ENCODE peak calls at places on chromosomes 16 and 17, in nine cellular contexts. One of them, this sample, is unnamed.

GRCh38 chr17:31566247-31566991 is 174.9 kb downstream of the RAB11FIP4 start:
- DNase-seq in sigmoid colon: no peak
- DNase-seq in uterus: no peak
- DNase-seq in PC-9: no peak
- DNase-seq in fibroblast of lung: no peak
- DNase-seq in body of pancreas: no peak
- DNase-seq in GM23338: no peak
- DNase-seq in cardiac muscle cell: no peak
- DNase-seq in A673: no peak
- DNase-seq in this sample: no peak

GRCh38 chr16:28925386-28926228 is 569 bp upstream of the RABEP2 start:
- DNase-seq in body of pancreas: peak; percentile 67
- DNase-seq in A673: peak; percentile 79
- DNase-seq in PC-9: peak; percentile 71
- DNase-seq in uterus: peak; percentile 77
- DNase-seq in sigmoid colon: peak; percentile 87
- DNase-seq in cardiac muscle cell: peak; percentile 87
- DNase-seq in GM23338: peak; percentile 83
- DNase-seq in fibroblast of lung: peak; percentile 81
- DNase-seq in this sample: peak; percentile 59

GRCh38 chr16:83968891-83969672 is 1.0 kb downstream of the NECAB2 start:
- DNase-seq in A673: no peak
- DNase-seq in PC-9: no peak
- DNase-seq in fibroblast of lung: no peak
- DNase-seq in GM23338: peak; percentile 62
- DNase-seq in body of pancreas: no peak
- DNase-seq in sigmoid colon: no peak
- DNase-seq in cardiac muscle cell: no peak
- DNase-seq in uterus: no peak
- DNase-seq in this sample: no peak

GRCh38 chr17:64785050-64785449 is 122.9 kb upstream of the SMURF2 start:
- DNase-seq in A673: no peak
- DNase-seq in GM23338: no peak
- DNase-seq in fibroblast of lung: no peak
- DNase-seq in uterus: peak; percentile 10
- DNase-seq in sigmoid colon: peak; percentile 63
- DNase-seq in body of pancreas: peak; percentile 8
- DNase-seq in cardiac muscle cell: no peak
- DNase-seq in PC-9: no peak
- DNase-seq in this sample: no peak

GRCh38 chr17:44850025-44850424 is 2.3 kb downstream of the HIGD1B start:
- DNase-seq in PC-9: no peak
- DNase-seq in cardiac muscle cell: no peak
- DNase-seq in body of pancreas: no peak
- DNase-seq in GM23338: no peak
- DNase-seq in uterus: no peak
- DNase-seq in fibroblast of lung: no peak
- DNase-seq in A673: no peak
- DNase-seq in sigmoid colon: no peak
- DNase-seq in this sample: no peak

GRCh38 chr16:22320572-22321339 is 23.5 kb downstream of the POLR3E start:
- DNase-seq in fibroblast of lung: no peak
- DNase-seq in A673: no peak
- DNase-seq in cardiac muscle cell: no peak
- DNase-seq in PC-9: no peak
- DNase-seq in body of pancreas: peak; percentile 4
- DNase-seq in sigmoid colon: no peak
- DNase-seq in GM23338: no peak
- DNase-seq in uterus: no peak
- DNase-seq in this sample: no peak

GRCh38 chr16:77336637-77337036 is 98.2 kb downstream of the ADAMTS18 start:
- DNase-seq in A673: no peak
- DNase-seq in sigmoid colon: no peak
- DNase-seq in body of pancreas: no peak
- DNase-seq in GM23338: peak; percentile 46
- DNase-seq in uterus: no peak
- DNase-seq in PC-9: no peak
- DNase-seq in cardiac muscle cell: no peak
- DNase-seq in fibroblast of lung: no peak
- DNase-seq in this sample: peak; percentile 21

GRCh38 chr16:48158296-48158695 is 2.5 kb upstream of the ABCC12 start:
- DNase-seq in sigmoid colon: no peak
- DNase-seq in PC-9: peak; percentile 88
- DNase-seq in uterus: no peak
- DNase-seq in GM23338: no peak
- DNase-seq in body of pancreas: no peak
- DNase-seq in cardiac muscle cell: no peak
- DNase-seq in fibroblast of lung: peak; percentile 43
- DNase-seq in A673: no peak
- DNase-seq in this sample: peak; percentile 55

GRCh38 chr16:67462279-67462655 is 18.7 kb downstream of the ATP6V0D1 start:
- DNase-seq in fibroblast of lung: no peak
- DNase-seq in GM23338: no peak
- DNase-seq in body of pancreas: no peak
- DNase-seq in A673: no peak
- DNase-seq in sigmoid colon: no peak
- DNase-seq in PC-9: no peak
- DNase-seq in cardiac muscle cell: no peak
- DNase-seq in uterus: no peak
- DNase-seq in this sample: no peak

GRCh38 chr16:86893513-86893912 is 315.2 kb downstream of the FOXL1 start:
- DNase-seq in uterus: no peak
- DNase-seq in body of pancreas: no peak
- DNase-seq in PC-9: no peak
- DNase-seq in A673: no peak
- DNase-seq in GM23338: no peak
- DNase-seq in fibroblast of lung: no peak
- DNase-seq in sigmoid colon: no peak
- DNase-seq in cardiac muscle cell: no peak
- DNase-seq in this sample: no peak

GRCh38 chr16:1152651-1153259 is at the start of gene CACNA1H:
- DNase-seq in A673: peak; percentile 74
- DNase-seq in sigmoid colon: no peak
- DNase-seq in body of pancreas: no peak
- DNase-seq in PC-9: no peak
- DNase-seq in GM23338: peak; percentile 75
- DNase-seq in fibroblast of lung: no peak
- DNase-seq in uterus: peak; percentile 65
- DNase-seq in cardiac muscle cell: peak; percentile 73
- DNase-seq in this sample: no peak

GRCh38 chr16:69613283-69614154 is 47.8 kb downstream of the NFAT5 start:
- DNase-seq in sigmoid colon: no peak
- DNase-seq in fibroblast of lung: peak; percentile 35
- DNase-seq in cardiac muscle cell: no peak
- DNase-seq in PC-9: peak; percentile 82
- DNase-seq in A673: no peak
- DNase-seq in GM23338: no peak
- DNase-seq in body of pancreas: no peak
- DNase-seq in uterus: no peak
- DNase-seq in this sample: no peak

GRCh38 chr16:79400462-79401149 is 199.9 kb downstream of the MAF start:
- DNase-seq in uterus: no peak
- DNase-seq in GM23338: no peak
- DNase-seq in fibroblast of lung: no peak
- DNase-seq in cardiac muscle cell: no peak
- DNase-seq in PC-9: no peak
- DNase-seq in sigmoid colon: no peak
- DNase-seq in body of pancreas: no peak
- DNase-seq in A673: no peak
- DNase-seq in this sample: no peak

GRCh38 chr16:24826096-24826690 is 19.6 kb upstream of the SLC5A11 start:
- DNase-seq in body of pancreas: no peak
- DNase-seq in fibroblast of lung: no peak
- DNase-seq in uterus: no peak
- DNase-seq in sigmoid colon: no peak
- DNase-seq in A673: no peak
- DNase-seq in cardiac muscle cell: no peak
- DNase-seq in PC-9: no peak
- DNase-seq in GM23338: no peak
- DNase-seq in this sample: no peak

GRCh38 chr17:38590988-38591758 is 14.6 kb downstream of the SRCIN1 start:
- DNase-seq in GM23338: no peak
- DNase-seq in uterus: no peak
- DNase-seq in body of pancreas: no peak
- DNase-seq in A673: no peak
- DNase-seq in sigmoid colon: no peak
- DNase-seq in cardiac muscle cell: no peak
- DNase-seq in PC-9: peak; percentile 84
- DNase-seq in fibroblast of lung: no peak
- DNase-seq in this sample: no peak

GRCh38 chr17:1058423-1059130 is 61.6 kb downstream of the TIMM22 start:
- DNase-seq in sigmoid colon: no peak
- DNase-seq in uterus: no peak
- DNase-seq in GM23338: peak; percentile 74
- DNase-seq in body of pancreas: peak; percentile 53
- DNase-seq in cardiac muscle cell: no peak
- DNase-seq in PC-9: peak; percentile 43
- DNase-seq in A673: peak; percentile 63
- DNase-seq in fibroblast of lung: peak; percentile 32
- DNase-seq in this sample: peak; percentile 27

GRCh38 chr17:20063665-20064648 is 54.8 kb downstream of the SPECC1 start:
- DNase-seq in sigmoid colon: peak; percentile 90
- DNase-seq in uterus: peak; percentile 94
- DNase-seq in GM23338: peak; percentile 27
- DNase-seq in fibroblast of lung: peak; percentile 96
- DNase-seq in body of pancreas: peak; percentile 45
- DNase-seq in A673: peak; percentile 73
- DNase-seq in cardiac muscle cell: no peak
- DNase-seq in PC-9: peak; percentile 83
- DNase-seq in this sample: peak; percentile 54

GRCh38 chr16:70746708-70747424 is 54.1 kb downstream of the VAC14 start:
- DNase-seq in GM23338: no peak
- DNase-seq in sigmoid colon: peak; percentile 92
- DNase-seq in PC-9: peak; percentile 99
- DNase-seq in uterus: peak; percentile 76
- DNase-seq in cardiac muscle cell: no peak
- DNase-seq in fibroblast of lung: peak; percentile 96
- DNase-seq in body of pancreas: peak; percentile 76
- DNase-seq in A673: peak; percentile 32
- DNase-seq in this sample: peak; percentile 75

GRCh38 chr17:75785016-75785769 is 587 bp downstream of the UNK start:
- DNase-seq in cardiac muscle cell: peak; percentile 74
- DNase-seq in GM23338: peak; percentile 88
- DNase-seq in fibroblast of lung: peak; percentile 94
- DNase-seq in A673: peak; percentile 93
- DNase-seq in body of pancreas: peak; percentile 92
- DNase-seq in PC-9: no peak
- DNase-seq in sigmoid colon: peak; percentile 96
- DNase-seq in uterus: peak; percentile 94
- DNase-seq in this sample: peak; percentile 81

GRCh38 chr16:69143116-69143515 is 10.7 kb downstream of the UTP4 start:
- DNase-seq in fibroblast of lung: no peak
- DNase-seq in body of pancreas: no peak
- DNase-seq in uterus: no peak
- DNase-seq in sigmoid colon: no peak
- DNase-seq in GM23338: no peak
- DNase-seq in cardiac muscle cell: no peak
- DNase-seq in A673: peak; percentile 51
- DNase-seq in PC-9: no peak
- DNase-seq in this sample: no peak

GRCh38 chr17:49028271-49028670 is 31.1 kb downstream of the IGF2BP1 start:
- DNase-seq in A673: no peak
- DNase-seq in sigmoid colon: no peak
- DNase-seq in cardiac muscle cell: no peak
- DNase-seq in GM23338: no peak
- DNase-seq in fibroblast of lung: no peak
- DNase-seq in body of pancreas: no peak
- DNase-seq in uterus: no peak
- DNase-seq in PC-9: no peak
- DNase-seq in this sample: no peak
- H3K36me3 ChIP-seq in A673: peaks cover 89% of the 10 kb centered on the region
- H3K36me3 ChIP-seq in sigmoid colon: no peaks in the 10 kb centered on the region
- H3K36me3 ChIP-seq in cardiac muscle cell: peaks cover 28% of the 10 kb centered on the region
- H3K36me3 ChIP-seq in GM23338: peaks cover 42% of the 10 kb centered on the region
- H3K36me3 ChIP-seq in fibroblast of lung: no peaks in the 10 kb centered on the region
- H3K36me3 ChIP-seq in body of pancreas: no peaks in the 10 kb centered on the region
- H3K36me3 ChIP-seq in uterus: no peaks in the 10 kb centered on the region
- H3K36me3 ChIP-seq in PC-9: no peaks in the 10 kb centered on the region
- H3K36me3 ChIP-seq in this sample: peaks cover 37% of the 10 kb centered on the region

GRCh38 chr17:35117984-35118383 is 1.7 kb downstream of the RAD51D start:
- DNase-seq in GM23338: no peak
- DNase-seq in PC-9: peak; percentile 40
- DNase-seq in sigmoid colon: no peak
- DNase-seq in A673: peak; percentile 54
- DNase-seq in uterus: no peak
- DNase-seq in body of pancreas: no peak
- DNase-seq in fibroblast of lung: peak; percentile 39
- DNase-seq in cardiac muscle cell: no peak
- DNase-seq in this sample: peak; percentile 25
- TF ChIP-seq CTCF in GM23338: no peak
- TF ChIP-seq CTCF in PC-9: peak; percentile 39
- TF ChIP-seq CTCF in sigmoid colon: no peak
- TF ChIP-seq CTCF in A673: peak; percentile 24
- TF ChIP-seq CTCF in uterus: no peak
- TF ChIP-seq CTCF in body of pancreas: no peak
- TF ChIP-seq CTCF in fibroblast of lung: no peak
- TF ChIP-seq CTCF in cardiac muscle cell: peak; percentile 18
- TF ChIP-seq CTCF in this sample: peak; percentile 54

DNA sequence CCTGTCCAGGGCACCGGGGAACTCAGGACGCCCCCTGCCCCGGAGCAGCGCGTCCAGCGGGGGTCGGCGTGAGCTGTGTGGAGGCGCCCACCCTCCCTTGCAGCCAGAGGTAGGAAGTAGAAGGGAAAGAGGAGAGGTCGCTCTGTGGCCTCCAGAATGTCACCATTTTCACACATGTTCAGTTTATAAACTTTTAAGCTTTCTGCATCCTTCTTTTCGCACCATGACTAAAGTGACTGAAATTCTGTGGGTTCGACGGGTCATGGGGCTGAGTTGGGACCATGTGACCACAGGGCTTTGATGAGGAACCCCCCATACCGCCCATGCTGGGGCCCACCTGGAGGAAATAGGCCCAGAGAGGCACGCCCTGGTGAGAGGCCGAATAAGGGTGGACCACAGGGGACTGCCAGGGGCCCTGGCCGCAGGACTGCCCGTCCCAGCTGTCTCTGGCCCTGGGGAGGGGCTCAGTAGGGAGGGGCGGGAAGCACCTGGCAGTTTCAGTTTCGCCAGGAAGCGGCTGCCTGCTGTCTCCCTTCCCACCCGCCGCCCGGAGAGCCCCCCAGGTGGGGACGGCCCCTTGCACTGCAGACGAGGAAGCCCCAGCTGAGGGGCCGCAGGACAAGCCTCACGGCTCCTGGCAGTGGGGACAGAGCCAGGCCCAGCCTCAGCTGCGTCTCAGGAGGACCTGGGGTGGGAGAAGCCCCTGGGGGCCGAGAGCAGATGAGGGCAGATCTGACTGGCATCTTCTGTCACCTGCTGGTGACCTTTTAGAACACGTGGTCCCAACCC is 9.0 kb downstream of the CBFA2T3 start:
- DNase-seq in GM23338: no peak
- DNase-seq in cardiac muscle cell: no peak
- DNase-seq in uterus: no peak
- DNase-seq in sigmoid colon: no peak
- DNase-seq in fibroblast of lung: no peak
- DNase-seq in PC-9: no peak
- DNase-seq in A673: no peak
- DNase-seq in body of pancreas: no peak
- DNase-seq in this sample: no peak
- H3K4me3 ChIP-seq in GM23338: no peak overlapping the region
- H3K4me3 ChIP-seq in cardiac muscle cell: no peak overlapping the region
- H3K4me3 ChIP-seq in uterus: no peak overlapping the region
- H3K4me3 ChIP-seq in sigmoid colon: no peak overlapping the region
- H3K4me3 ChIP-seq in fibroblast of lung: no peak overlapping the region
- H3K4me3 ChIP-seq in PC-9: no peak overlapping the region
- H3K4me3 ChIP-seq in A673: no peak overlapping the region
- H3K4me3 ChIP-seq in body of pancreas: no peak overlapping the region
- H3K4me3 ChIP-seq in this sample: no peak overlapping the region

GRCh38 chr17:17795946-17796786 is 40.6 kb downstream of the SREBF1 start:
- DNase-seq in body of pancreas: no peak
- DNase-seq in PC-9: no peak
- DNase-seq in fibroblast of lung: no peak
- DNase-seq in sigmoid colon: no peak
- DNase-seq in GM23338: no peak
- DNase-seq in cardiac muscle cell: no peak
- DNase-seq in uterus: no peak
- DNase-seq in A673: no peak
- DNase-seq in this sample: no peak
- H3K36me3 ChIP-seq in body of pancreas: no peaks in the 10 kb centered on the region
- H3K36me3 ChIP-seq in PC-9: peaks cover 4% of the 10 kb centered on the region
- H3K36me3 ChIP-seq in fibroblast of lung: peaks cover 18% of the 10 kb centered on the region
- H3K36me3 ChIP-seq in sigmoid colon: peaks cover 16% of the 10 kb centered on the region
- H3K36me3 ChIP-seq in GM23338: no peaks in the 10 kb centered on the region
- H3K36me3 ChIP-seq in cardiac muscle cell: peaks cover 15% of the 10 kb centered on the region
- H3K36me3 ChIP-seq in uterus: no peaks in the 10 kb centered on the region
- H3K36me3 ChIP-seq in A673: peaks cover 46% of the 10 kb centered on the region
- H3K36me3 ChIP-seq in this sample: peaks cover 55% of the 10 kb centered on the region